ENCODE peak calls at places on chromosomes 11 and 22, in four cellular contexts. V, C, E and H are unnamed samples.

GRCh38 chr22:44755418-44755817 is 3.0 kb downstream of the ARHGAP8 start:
- DNase-seq in V (no peak), C (no peak), E (no peak), H (no peak)

GRCh38 chr11:113159967-113160621 is 154.3 kb upstream of the TTC12 start:
- DNase-seq in V (no peak), C (no peak), E (no peak), H (no peak)

GRCh38 chr11:36131719-36132349 is 157.4 kb downstream of the COMMD9 start:
- DNase-seq in V (no peak), C (peak; percentile 72), E (peak; percentile 63), H (peak; percentile 29)

GRCh38 chr11:36718481-36718880 is 120.4 kb upstream of the RAG2 start:
- DNase-seq in V (no peak), C (no peak), E (no peak), H (no peak)

GRCh38 chr22:44076825-44077224 is 52.7 kb downstream of the PARVB start:
- DNase-seq in V (peak; percentile 56), C (no peak), E (no peak), H (no peak)

GRCh38 chr11:118102721-118103261 is 16.0 kb upstream of the SMIM35 start:
- DNase-seq in V (no peak), C (no peak), E (no peak), H (no peak)

GRCh38 chr22:35477911-35478582 is 62.6 kb upstream of the RASD2 start:
- DNase-seq in V (no peak), C (peak; percentile 48), E (peak; percentile 91), H (peak; percentile 92)

GRCh38 chr22:24188705-24189248 is 7.5 kb downstream of the SUSD2 start:
- DNase-seq in V (peak; percentile 49), C (no peak), E (no peak), H (no peak)

GRCh38 chr11:43567396-43567975 is 113.1 kb upstream of the HSD17B12 start:
- DNase-seq in V (no peak), C (no peak), E (peak; percentile 56), H (no peak)

GRCh38 chr22:41619979-41620645 is 731 bp downstream of the DESI1 start:
- DNase-seq in V (peak; percentile 79), C (peak; percentile 9), E (no peak), H (peak; percentile 67)

GRCh38 chr22:39556970-39557811 is 13.4 kb upstream of the CACNA1I start:
- DNase-seq in V (peak; percentile 82), C (no peak), E (peak; percentile 7), H (peak; percentile 60)

GRCh38 chr11:79227732-79228416 is 213.0 kb downstream of the TENM4 start:
- DNase-seq in V (no peak), C (no peak), E (no peak), H (no peak)

GRCh38 chr22:47328550-47329243 is 566.2 kb downstream of the TBC1D22A start:
- DNase-seq in V (peak; percentile 68), C (peak; percentile 18), E (peak; percentile 96), H (peak; percentile 50)

GRCh38 chr11:111416231-111416960 is 37.3 kb upstream of the POU2AF1 start:
- DNase-seq in V (no peak), C (no peak), E (no peak), H (no peak)

GRCh38 chr11:1953489-1954284 is 6.6 kb downstream of the MRPL23 start:
- DNase-seq in V (peak; percentile 81), C (no peak), E (no peak), H (peak; percentile 35)

GRCh38 chr11:76610871-76611475 is 59.6 kb downstream of the LRRC32 start:
- DNase-seq in V (no peak), C (no peak), E (no peak), H (peak; percentile 46)

GRCh38 chr11:63737718-63738117 is 30.9 kb downstream of the ZFTA start:
- DNase-seq in V (no peak), C (no peak), E (no peak), H (no peak)

GRCh38 chr22:26835929-26836528 is 178.6 kb downstream of the MIAT start:
- DNase-seq in V (no peak), C (peak; percentile 32), E (peak; percentile 23), H (peak; percentile 69)

GRCh38 chr11:36628765-36629199 is 30.7 kb upstream of the RAG2 start:
- DNase-seq in V (no peak), C (no peak), E (no peak), H (no peak)

GRCh38 chr11:76030286-76030685 is 176.0 kb downstream of the WNT11 start:
- DNase-seq in V (no peak), C (no peak), E (peak; percentile 70), H (no peak)

GRCh38 chr11:20021771-20022362 is 138.4 kb downstream of the DBX1 start:
- DNase-seq in V (no peak), C (no peak), E (no peak), H (no peak)

GRCh38 chr11:20024172-20024935 is 135.9 kb downstream of the DBX1 start:
- DNase-seq in V (no peak), C (no peak), E (no peak), H (no peak)

GRCh38 chr11:20021212-20021611 is 139.1 kb downstream of the DBX1 start:
- DNase-seq in V (no peak), C (no peak), E (no peak), H (no peak)

GRCh38 chr11:20022363-20023081 is 137.8 kb downstream of the DBX1 start:
- DNase-seq in V (no peak), C (no peak), E (peak; percentile 63), H (no peak)

DNA sequence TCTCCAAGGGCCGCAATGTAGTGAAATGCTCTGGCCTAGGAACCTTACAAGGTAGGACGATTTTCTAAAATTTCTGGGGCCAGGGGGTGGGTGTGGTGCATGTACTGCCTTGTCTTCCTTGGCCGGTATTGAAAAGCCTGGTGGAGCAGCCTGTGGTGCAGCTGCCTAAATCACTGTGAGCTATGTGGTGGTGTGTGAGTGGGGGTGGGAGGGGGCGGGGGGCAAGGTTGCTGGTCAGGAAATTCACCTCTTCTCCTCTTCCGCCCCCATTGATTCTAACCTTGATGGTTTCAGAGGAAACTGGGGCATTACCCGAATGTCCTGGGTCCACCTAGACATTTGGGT is 137.2 kb downstream of the DBX1 start:
- DNase-seq in V (no peak), C (no peak), E (no peak), H (no peak)
- H3K4me3 ChIP-seq in V (no peak overlapping the region), C (no peak overlapping the region), E (no peak overlapping the region), H (no peak overlapping the region)

GRCh38 chr11:10805741-10806140 is 3.0 kb downstream of the EIF4G2 start:
- DNase-seq in V (no peak), C (no peak), E (no peak), H (no peak)

GRCh38 chr11:10806206-10806605 is 2.5 kb downstream of the EIF4G2 start:
- DNase-seq in V (no peak), C (no peak), E (no peak), H (no peak)

GRCh38 chr11:10809373-10810199 is 860 bp upstream of the EIF4G2 start:
- DNase-seq in V (peak; percentile 88), C (peak; percentile 34), E (peak; percentile 80), H (no peak)

GRCh38 chr11:10808553-10809372 is at the start of gene EIF4G2:
- DNase-seq in V (peak; percentile 98), C (peak; percentile 96), E (peak; percentile 99), H (peak; percentile 99)

GRCh38 chr11:10807629-10808552 is 835 bp downstream of the EIF4G2 start:
- DNase-seq in V (peak; percentile 90), C (peak; percentile 45), E (peak; percentile 37), H (peak; percentile 73)
- TF ChIP-seq POLR2A in V (peak; percentile 51), C (no peak), E (no peak), H (peak; percentile 47)

GRCh38 chr22:28841111-28841510 is 40.7 kb upstream of the XBP1 start:
- DNase-seq in V (no peak), C (no peak), E (no peak), H (no peak)
- TF ChIP-seq CTCF in V (no peak), C (no peak), E (no peak), H (no peak)

DNA sequence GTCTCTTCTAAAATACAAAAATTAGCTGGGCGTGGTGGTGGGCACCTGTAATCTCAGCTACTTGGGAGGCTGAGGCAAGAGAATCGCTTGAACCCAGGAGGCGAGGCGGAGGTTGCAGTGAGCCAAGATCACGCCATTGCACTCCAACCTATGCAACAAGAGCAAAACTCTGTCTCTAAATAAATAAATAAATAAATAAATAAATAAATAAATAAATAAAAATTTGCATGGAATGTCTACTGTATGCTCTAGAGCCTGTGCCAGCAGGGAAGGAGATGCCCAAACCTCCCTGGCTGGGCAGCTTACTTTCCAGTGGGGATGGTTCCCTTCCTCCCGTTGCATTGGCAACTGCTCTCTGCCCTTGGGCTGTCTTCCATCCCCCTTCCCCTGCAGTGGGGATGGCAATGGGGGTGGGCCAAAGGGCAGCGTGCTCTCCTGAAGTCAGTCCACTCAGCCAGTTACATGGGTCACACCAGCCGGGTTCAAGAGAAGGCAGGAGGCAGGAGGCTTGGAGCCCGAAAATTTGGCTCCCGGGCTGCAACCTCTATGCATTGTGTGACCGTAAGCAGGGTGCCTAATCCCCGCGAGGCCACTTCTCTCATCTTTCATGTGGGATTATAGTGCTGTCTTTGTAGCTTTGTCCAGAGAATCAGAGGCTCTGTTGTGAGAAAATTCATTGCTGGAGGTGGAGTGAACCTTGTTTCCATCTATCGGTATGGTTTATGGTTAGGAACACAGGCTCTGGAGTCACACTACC is 1.4 kb upstream of the LRRC10B start:
- DNase-seq in V (no peak), C (no peak), E (no peak), H (no peak)
- H3K4me3 ChIP-seq in V (no peak overlapping the region), C (no peak overlapping the region), E (no peak overlapping the region), H (no peak overlapping the region)

GRCh38 chr11:64893194-64894069 is 15.0 kb upstream of the EHD1 start:
- DNase-seq in V (peak; percentile 58), C (no peak), E (no peak), H (no peak)
- TF ChIP-seq POLR2A in V (no peak), C (no peak), E (no peak), H (no peak)

DNA sequence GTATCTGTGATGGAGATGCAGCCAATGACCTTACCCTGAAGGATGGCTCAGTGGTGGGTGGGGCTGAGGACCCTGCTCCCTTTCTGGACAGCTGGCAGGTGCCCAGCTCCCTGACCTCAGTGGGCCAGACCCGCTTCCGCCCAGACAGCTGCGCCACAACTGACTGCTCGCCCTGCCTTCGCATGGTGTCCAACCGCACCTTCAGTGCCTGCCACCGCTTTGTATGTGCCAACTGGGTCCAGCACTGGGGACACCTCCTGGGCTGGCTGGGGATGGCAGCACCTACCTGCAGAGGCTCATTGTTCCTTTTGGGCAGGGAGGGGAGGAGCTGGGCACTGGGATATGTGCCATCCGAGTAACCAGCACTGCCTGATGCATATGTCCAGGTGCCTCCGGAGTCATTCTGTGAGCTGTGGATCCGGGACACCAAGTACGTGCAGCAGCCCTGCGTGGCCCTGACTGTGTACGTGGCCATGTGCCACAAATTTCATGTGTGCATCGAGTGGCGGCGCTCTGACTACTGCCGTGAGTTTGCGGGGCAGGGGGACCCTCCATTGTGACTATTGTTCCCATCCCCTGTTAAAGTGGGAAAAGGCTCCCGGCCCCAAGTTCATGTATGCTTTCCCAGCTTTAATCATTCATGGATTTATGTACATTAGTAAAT is 84.8 kb downstream of the OTOG start:
- DNase-seq in V (peak; percentile 63), C (no peak), E (no peak), H (no peak)
- TF ChIP-seq CTCF in V (no peak), C (no peak), E (no peak), H (no peak)

GRCh38 chr11:95147364-95147905 is 57.8 kb downstream of the ENDOD1 start:
- DNase-seq in V (no peak), C (no peak), E (peak; percentile 93), H (peak; percentile 75)
- H3K4me3 ChIP-seq in V (no peak overlapping the region), C (no peak overlapping the region), E (no peak overlapping the region), H (no peak overlapping the region)